ENCODE peak calls at places on chromosomes 4 and X, in eight cellular contexts. P, T, V, S, G, I, F and Z are unnamed samples.
A peak's percentile ranks its signal among the peaks of the same experiment; 100 is the strongest.

GRCh38 chr4:47913858-47914218 is 545 bp downstream of the NFXL1 start:
- DNase-seq in G (no peak), V (peak; percentile 7), F (no peak), T (no peak), I (peak; percentile 70), P (peak; percentile 38), S (peak; percentile 4), Z (peak; percentile 30)

GRCh38 chr4:83307920-83308319 is 23.3 kb upstream of the COQ2 start:
- DNase-seq in S (no peak), P (no peak), T (no peak), G (no peak), V (no peak), F (no peak), I (no peak), Z (no peak)

GRCh38 chrX:15564981-15565579 is 35.7 kb downstream of the ACE2 start:
- DNase-seq in S (no peak), G (peak; percentile 38), F (peak; percentile 71), I (peak; percentile 53), P (peak; percentile 76), T (peak; percentile 51), V (peak; percentile 72), Z (peak; percentile 52)

GRCh38 chrX:42602136-42602535 is 175.8 kb downstream of the PPP1R2C start:
- DNase-seq in S (no peak), V (no peak), F (no peak), P (no peak), I (no peak), G (no peak), T (no peak), Z (no peak)

GRCh38 chrX:11929476-11929875 is 171.4 kb downstream of the MSL3 start:
- DNase-seq in G (no peak), V (no peak), F (peak; percentile 5), I (no peak), P (peak; percentile 64), T (no peak), S (no peak), Z (no peak)

GRCh38 chrX:53474707-53475106 is 40.5 kb upstream of the HSD17B10 start:
- DNase-seq in G (peak; percentile 77), V (no peak), S (no peak), I (no peak), P (no peak), T (no peak), F (no peak), Z (no peak)

GRCh38 chr4:70829492-70829891 is 10.2 kb downstream of the GRSF1 start:
- DNase-seq in T (no peak), P (no peak), S (no peak), F (no peak), I (no peak), V (no peak), G (no peak), Z (no peak)

GRCh38 chrX:67555578-67556203 is 11.9 kb downstream of the AR start:
- DNase-seq in T (peak; percentile 42), F (peak; percentile 59), P (peak; percentile 30), G (peak; percentile 6), S (no peak), I (no peak), V (peak; percentile 61), Z (no peak)

GRCh38 chrX:71541546-71542022 is 8.7 kb downstream of the OGT start:
- DNase-seq in S (no peak), T (peak; percentile 77), P (peak; percentile 71), I (no peak), V (no peak), F (peak; percentile 66), G (no peak), Z (no peak)

GRCh38 chrX:20244936-20245335 is 21.8 kb downstream of the RPS6KA3 start:
- DNase-seq in G (no peak), S (no peak), V (no peak), F (peak; percentile 43), T (peak; percentile 66), I (no peak), P (no peak), Z (no peak)

GRCh38 chrX:10112510-10112909 is 44.3 kb upstream of the CLCN4 start:
- DNase-seq in S (no peak), I (no peak), V (no peak), P (no peak), G (no peak), T (no peak), F (no peak), Z (no peak)

GRCh38 chrX:13489451-13489850 is 80.0 kb upstream of the EGFL6 start:
- DNase-seq in I (no peak), T (peak; percentile 71), G (no peak), F (peak; percentile 86), P (peak; percentile 72), V (peak; percentile 40), S (no peak), Z (no peak)

GRCh38 chrX:82362550-82362949 is 1145.5 kb upstream of the POU3F4 start:
- DNase-seq in I (no peak), F (no peak), T (no peak), S (no peak), G (no peak), V (no peak), P (no peak), Z (no peak)

GRCh38 chr4:177480796-177481195 is 38.6 kb upstream of the AGA start:
- DNase-seq in S (no peak), F (peak; percentile 34), G (no peak), V (no peak), I (no peak), P (peak; percentile 55), T (peak; percentile 22), Z (no peak)

GRCh38 chr4:84790769-84791565 is 175.5 kb downstream of the WDFY3 start:
- DNase-seq in I (no peak), P (peak; percentile 28), F (no peak), S (no peak), T (no peak), V (no peak), G (no peak), Z (peak; percentile 1)

GRCh38 chr4:97016186-97016945 is 1126.9 kb downstream of the STPG2 start:
- DNase-seq in T (no peak), S (no peak), I (peak; percentile 15), F (no peak), V (no peak), G (no peak), P (no peak), Z (peak; percentile 92)

GRCh38 chrX:16797841-16798240 is 11.6 kb downstream of the TXLNG start:
- DNase-seq in V (no peak), G (no peak), P (no peak), T (peak; percentile 63), S (no peak), F (no peak), I (no peak), Z (no peak)

GRCh38 chrX:43974076-43974475 is 886 bp upstream of the NDP start:
- DNase-seq in V (no peak), T (no peak), F (no peak), P (peak; percentile 69), G (no peak), S (no peak), I (no peak), Z (no peak)

GRCh38 chr4:118352843-118353373 is at the start of gene PRSS12:
- DNase-seq in S (peak; percentile 10), I (peak; percentile 95), G (no peak), F (peak; percentile 59), P (peak; percentile 54), V (peak; percentile 56), T (peak; percentile 66), Z (peak; percentile 57)

GRCh38 chr4:148007789-148008188 is 275.9 kb downstream of the ARHGAP10 start:
- DNase-seq in G (no peak), V (peak; percentile 2), F (no peak), I (no peak), T (no peak), S (no peak), P (no peak), Z (no peak)

GRCh38 chrX:2325076-2325784 is 175.5 kb downstream of the DHRSX start:
- DNase-seq in V (no peak), S (no peak), F (peak; percentile 92), T (peak; percentile 57), I (no peak), G (no peak), P (peak; percentile 3), Z (no peak)

GRCh38 chr4:11507920-11508319 is 79.2 kb upstream of the HS3ST1 start:
- DNase-seq in P (no peak), I (no peak), G (no peak), T (no peak), F (no peak), S (no peak), V (no peak), Z (no peak)

GRCh38 chrX:111823068-111823467 is 52.9 kb upstream of the TRPC5OS start:
- DNase-seq in V (peak; percentile 16), S (no peak), I (peak; percentile 68), F (no peak), T (peak; percentile 7), P (peak; percentile 0), G (no peak), Z (no peak)

GRCh38 chr4:144709159-144709558 is 63.2 kb downstream of the HHIP start:
- DNase-seq in V (no peak), I (no peak), T (peak; percentile 47), F (peak; percentile 80), P (peak; percentile 46), S (no peak), G (no peak), Z (no peak)

GRCh38 chrX:153494541-153495361 is at the start of gene BGN:
- DNase-seq in I (peak; percentile 69), P (no peak), T (no peak), V (no peak), G (no peak), S (no peak), F (peak; percentile 34), Z (no peak)

GRCh38 chrX:23332101-23332887 is 2.4 kb upstream of the PTCHD1 start:
- DNase-seq in F (no peak), S (no peak), P (no peak), V (no peak), T (no peak), I (peak; percentile 12), G (no peak), Z (peak; percentile 24)

GRCh38 chrX:123943074-123943473 is 18.4 kb upstream of the STAG2 start:
- DNase-seq in S (no peak), I (no peak), F (no peak), V (no peak), G (no peak), T (no peak), P (no peak), Z (no peak)

GRCh38 chr4:70518716-70519115 is 347 bp downstream of the AMTN start:
- DNase-seq in G (no peak), T (no peak), P (peak; percentile 89), F (no peak), S (no peak), I (no peak), V (no peak), Z (no peak)

GRCh38 chr4:138891610-138892009 is 124.0 kb upstream of the NOCT start:
- DNase-seq in V (no peak), S (no peak), I (peak; percentile 61), F (no peak), T (peak; percentile 11), P (no peak), G (no peak), Z (peak; percentile 80)

GRCh38 chr4:181569553-181569952 is 673.6 kb upstream of the TENM3 start:
- DNase-seq in P (peak; percentile 36), F (peak; percentile 73), S (no peak), T (peak; percentile 59), V (peak; percentile 9), G (peak; percentile 19), I (peak; percentile 55), Z (peak; percentile 22)

GRCh38 chr4:5676763-5677162 is 31.6 kb downstream of the EVC2 start:
- DNase-seq in G (no peak), T (no peak), F (no peak), V (no peak), I (no peak), P (no peak), S (no peak), Z (no peak)

GRCh38 chrX:120749141-120749846 is 119.4 kb upstream of the C1GALT1C1 start:
- DNase-seq in G (no peak), F (no peak), S (no peak), P (no peak), V (no peak), I (no peak), T (peak; percentile 81), Z (peak; percentile 54)

GRCh38 chrX:41184312-41184711 is 99.1 kb downstream of the USP9X start:
- DNase-seq in F (no peak), V (no peak), G (no peak), S (no peak), P (no peak), I (no peak), T (no peak), Z (no peak)